ENCODE peak calls at places on chromosomes 6 and 20, in four cellular contexts. J, G, A and H are unnamed samples.

GRCh38 chr20:61846074-61846473 is 219.6 kb downstream of the TAF4 start:
- DNase-seq in J (no peak), A (no peak), G (no peak), H (no peak)

GRCh38 chr20:41889125-41889870 is 271.1 kb upstream of the CHD6 start:
- DNase-seq in A (no peak), G (no peak), J (no peak), H (peak; percentile 20)

GRCh38 chr6:134848076-134848475 is 101.8 kb downstream of the ALDH8A1 start:
- DNase-seq in G (no peak), J (no peak), A (no peak), H (no peak)

GRCh38 chr20:61120595-61121515 is 131.2 kb upstream of the CDH4 start:
- DNase-seq in A (no peak), J (no peak), G (no peak), H (no peak)

GRCh38 chr20:8749101-8749500 is 319.8 kb upstream of the PLCB4 start:
- DNase-seq in A (no peak), G (no peak), J (no peak), H (no peak)

GRCh38 chr6:157537518-157537917 is 156.5 kb downstream of the ZDHHC14 start:
- DNase-seq in J (no peak), A (no peak), G (no peak), H (no peak)

GRCh38 chr6:13267142-13267621 is 61.2 kb downstream of the TBC1D7 start:
- DNase-seq in J (no peak), G (no peak), A (no peak), H (no peak)

GRCh38 chr20:45780159-45780558 is 11.5 kb downstream of the WFDC3 start:
- DNase-seq in J (no peak), G (no peak), A (no peak), H (no peak)

GRCh38 chr20:10505320-10506226 is 70.5 kb downstream of the SLX4IP start:
- DNase-seq in G (no peak), J (peak; percentile 64), A (no peak), H (no peak)

GRCh38 chr6:20202070-20202658 is 10.1 kb downstream of the MBOAT1 start:
- DNase-seq in J (no peak), A (peak; percentile 57), G (no peak), H (peak; percentile 84)

GRCh38 chr20:33685328-33686007 is 717 bp downstream of the E2F1 start:
- DNase-seq in J (no peak), G (no peak), A (peak; percentile 62), H (peak; percentile 48)
- TF ChIP-seq POLR2A in J (no peak), G (no peak), A (peak; percentile 80), H (no peak)

GRCh38 chr6:21264288-21264818 is 329.2 kb upstream of the SOX4 start:
- DNase-seq in A (peak; percentile 35), J (no peak), G (no peak), H (no peak)
- TF ChIP-seq POLR2A in A (no peak), J (no peak), G (no peak), H (no peak)

GRCh38 chr6:140567469-140567868 is 1193.0 kb upstream of the CITED2 start:
- DNase-seq in J (no peak), A (no peak), G (no peak), H (no peak)

GRCh38 chr6:140571139-140571538 is 1196.7 kb upstream of the CITED2 start:
- DNase-seq in A (no peak), J (no peak), G (no peak), H (no peak)

GRCh38 chr6:140576004-140576555 is 1201.6 kb upstream of the CITED2 start:
- DNase-seq in G (no peak), J (no peak), A (no peak), H (no peak)

GRCh38 chr6:140572867-140573266 is 1198.4 kb upstream of the CITED2 start:
- DNase-seq in J (no peak), G (no peak), A (no peak), H (no peak)

GRCh38 chr6:140572129-140572528 is 1197.7 kb upstream of the CITED2 start:
- DNase-seq in A (no peak), G (no peak), J (no peak), H (no peak)
- TF ChIP-seq POLR2A in A (no peak), G (no peak), J (no peak), H (no peak)

DNA sequence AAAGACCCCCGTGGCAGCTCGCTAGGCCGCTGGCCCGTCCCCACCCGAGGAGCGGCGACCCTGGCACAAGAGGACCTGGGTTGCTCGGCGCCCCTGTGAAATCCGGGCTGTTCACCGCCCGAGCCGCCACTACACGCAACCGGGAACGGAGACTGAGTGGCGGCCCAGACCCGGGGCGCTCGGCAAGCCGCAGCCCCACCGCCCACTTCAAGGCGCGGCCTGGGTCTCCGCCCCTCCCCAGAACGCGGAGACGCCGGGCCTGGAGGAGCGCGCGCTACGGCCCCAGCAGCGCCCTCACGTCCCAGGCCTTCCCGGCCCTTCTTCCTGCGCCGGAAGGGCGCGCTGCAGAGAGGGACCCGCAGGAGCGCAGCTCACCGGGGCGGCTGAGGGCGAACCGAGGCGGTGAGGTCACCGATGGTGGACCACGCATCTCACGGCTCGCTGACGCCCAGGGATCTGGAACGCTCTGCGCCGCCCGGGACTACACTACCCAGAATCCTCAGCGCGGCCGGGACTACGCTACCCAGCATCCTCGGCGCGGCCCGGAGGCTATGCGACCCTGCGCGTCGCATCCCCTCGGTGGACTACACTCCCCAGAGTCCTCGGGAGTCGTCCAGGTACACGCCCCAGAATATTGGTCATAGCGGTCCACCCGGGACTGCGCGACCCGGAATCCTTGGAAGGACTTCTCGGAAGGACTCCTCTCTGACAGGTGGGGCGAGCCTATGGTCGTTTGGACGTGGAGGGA is at the start of gene ZNF337:
- DNase-seq in A (peak; percentile 77), G (peak; percentile 81), J (peak; percentile 96), H (peak; percentile 97)
- TF ChIP-seq POLR2A in A (peak; percentile 95), G (peak; percentile 83), J (peak; percentile 88), H (peak; percentile 72)

GRCh38 chr20:36541227-36542018 is at the start of gene MYL9:
- DNase-seq in A (no peak), J (peak; percentile 94), G (peak; percentile 94), H (no peak)
- TF ChIP-seq POLR2A in A (no peak), J (peak; percentile 77), G (no peak), H (no peak)

DNA sequence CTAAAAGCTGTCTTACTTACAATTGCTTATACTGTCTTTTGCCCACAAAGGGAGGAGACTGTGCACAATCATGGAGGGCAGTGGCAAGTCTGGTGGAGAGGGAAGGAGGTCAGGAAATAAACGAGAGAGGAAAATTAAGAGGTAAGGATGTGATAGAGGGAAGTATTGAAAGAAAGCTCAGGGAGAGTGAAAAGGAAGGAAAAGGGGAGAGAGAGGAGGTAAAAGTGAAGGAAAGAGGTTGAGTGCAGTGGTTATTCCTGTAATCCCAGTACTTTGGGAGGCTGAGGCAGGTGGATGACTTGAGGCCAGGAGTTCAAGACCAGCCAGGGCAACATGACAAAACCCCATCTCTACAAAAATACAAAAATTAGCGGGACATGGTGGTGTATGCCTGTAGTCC is 82.7 kb upstream of the EPB41L1 start:
- DNase-seq in G (no peak), A (no peak), J (no peak), H (no peak)
- TF ChIP-seq POLR2A in G (no peak), A (no peak), J (no peak), H (no peak)